ENCODE peak calls at places on chromosomes 5 and 9, in six cellular contexts. One of them, this sample, is unnamed.

GRCh38 chr9:73146113-73146815 is 5.4 kb upstream of the ANXA1 start:
- DNase-seq in H1: no peak
- DNase-seq in GM12878: no peak
- DNase-seq in K562: peak
- DNase-seq in HCT116: no peak
- DNase-seq in SK-N-SH: no peak
- DNase-seq in this sample: no peak

GRCh38 chr9:127096208-127096607 is 26.2 kb downstream of the ANGPTL2 start:
- DNase-seq in H1: no peak
- DNase-seq in GM12878: no peak
- DNase-seq in K562: peak
- DNase-seq in HCT116: no peak
- DNase-seq in SK-N-SH: no peak
- DNase-seq in this sample: no peak

GRCh38 chr9:14031015-14031414 is 282.9 kb downstream of the NFIB start:
- DNase-seq in H1: no peak
- DNase-seq in GM12878: no peak
- DNase-seq in K562: peak
- DNase-seq in HCT116: no peak
- DNase-seq in SK-N-SH: no peak
- DNase-seq in this sample: no peak

GRCh38 chr5:131994533-131995226 is 16.8 kb downstream of the ACSL6 start:
- DNase-seq in H1: no peak
- DNase-seq in GM12878: no peak
- DNase-seq in K562: peak
- DNase-seq in HCT116: no peak
- DNase-seq in SK-N-SH: no peak
- DNase-seq in this sample: no peak

GRCh38 chr5:54792611-54793404 is 192.6 kb downstream of the ESM1 start:
- DNase-seq in H1: no peak
- DNase-seq in GM12878: no peak
- DNase-seq in K562: no peak
- DNase-seq in HCT116: no peak
- DNase-seq in SK-N-SH: no peak
- DNase-seq in this sample: no peak

GRCh38 chr5:18754201-18754600 is 1119.9 kb downstream of the TAF11L14 start:
- DNase-seq in H1: no peak
- DNase-seq in GM12878: no peak
- DNase-seq in K562: no peak
- DNase-seq in HCT116: no peak
- DNase-seq in SK-N-SH: no peak
- DNase-seq in this sample: no peak

GRCh38 chr5:14331377-14331776 is 188.2 kb downstream of the TRIO start:
- DNase-seq in H1: no peak
- DNase-seq in GM12878: no peak
- DNase-seq in K562: no peak
- DNase-seq in HCT116: no peak
- DNase-seq in SK-N-SH: no peak
- DNase-seq in this sample: no peak

GRCh38 chr5:108101816-108102215 is 280.1 kb downstream of the FBXL17 start:
- DNase-seq in H1: no peak
- DNase-seq in GM12878: no peak
- DNase-seq in K562: no peak
- DNase-seq in HCT116: no peak
- DNase-seq in SK-N-SH: no peak
- DNase-seq in this sample: no peak

GRCh38 chr5:172417983-172418630 is 36.2 kb downstream of the SH3PXD2B start:
- DNase-seq in H1: no peak
- DNase-seq in GM12878: no peak
- DNase-seq in K562: no peak
- DNase-seq in HCT116: no peak
- DNase-seq in SK-N-SH: no peak
- DNase-seq in this sample: peak

GRCh38 chr5:140128376-140128775 is 2.6 kb downstream of the IGIP start:
- DNase-seq in H1: no peak
- DNase-seq in GM12878: no peak
- DNase-seq in K562: no peak
- DNase-seq in HCT116: no peak
- DNase-seq in SK-N-SH: no peak
- DNase-seq in this sample: no peak

GRCh38 chr5:164233796-164234195 is 728.4 kb downstream of the MAT2B start:
- DNase-seq in H1: no peak
- DNase-seq in GM12878: no peak
- DNase-seq in K562: no peak
- DNase-seq in HCT116: no peak
- DNase-seq in SK-N-SH: no peak
- DNase-seq in this sample: no peak

GRCh38 chr5:147404706-147405105 is 105.2 kb downstream of the DPYSL3 start:
- DNase-seq in H1: no peak
- DNase-seq in GM12878: peak
- DNase-seq in K562: no peak
- DNase-seq in HCT116: no peak
- DNase-seq in SK-N-SH: no peak
- DNase-seq in this sample: no peak

GRCh38 chr5:98397081-98397480 is 376.4 kb upstream of the RGMB start:
- DNase-seq in H1: no peak
- DNase-seq in GM12878: no peak
- DNase-seq in K562: no peak
- DNase-seq in HCT116: no peak
- DNase-seq in SK-N-SH: no peak
- DNase-seq in this sample: no peak

GRCh38 chr9:88985616-88986015 is 5.7 kb upstream of the S1PR3 start:
- DNase-seq in H1: no peak
- DNase-seq in GM12878: no peak
- DNase-seq in K562: no peak
- DNase-seq in HCT116: no peak
- DNase-seq in SK-N-SH: no peak
- DNase-seq in this sample: no peak

GRCh38 chr5:65156933-65157332 is 324.8 kb downstream of the ADAMTS6 start:
- DNase-seq in H1: no peak
- DNase-seq in GM12878: no peak
- DNase-seq in K562: no peak
- DNase-seq in HCT116: no peak
- DNase-seq in SK-N-SH: no peak
- DNase-seq in this sample: no peak

GRCh38 chr5:78691073-78691960 is 42.7 kb upstream of the LHFPL2 start:
- DNase-seq in H1: no peak
- DNase-seq in GM12878: no peak
- DNase-seq in K562: no peak
- DNase-seq in HCT116: no peak
- DNase-seq in SK-N-SH: no peak
- DNase-seq in this sample: no peak

GRCh38 chr9:126515873-126516505 is 97.7 kb upstream of the LMX1B start:
- DNase-seq in H1: no peak
- DNase-seq in GM12878: no peak
- DNase-seq in K562: no peak
- DNase-seq in HCT116: no peak
- DNase-seq in SK-N-SH: peak
- DNase-seq in this sample: no peak

GRCh38 chr5:5063533-5063953 is 76.6 kb upstream of the ADAMTS16 start:
- DNase-seq in H1: no peak
- DNase-seq in GM12878: no peak
- DNase-seq in K562: no peak
- DNase-seq in HCT116: no peak
- DNase-seq in SK-N-SH: peak
- DNase-seq in this sample: no peak

GRCh38 chr5:1299511-1299850 is 4.6 kb upstream of the TERT start:
- DNase-seq in H1: no peak
- DNase-seq in GM12878: no peak
- DNase-seq in K562: no peak
- DNase-seq in HCT116: no peak
- DNase-seq in SK-N-SH: no peak
- DNase-seq in this sample: no peak

GRCh38 chr9:19156805-19157204 is 29.5 kb upstream of the PLIN2 start:
- DNase-seq in H1: no peak
- DNase-seq in GM12878: no peak
- DNase-seq in K562: no peak
- DNase-seq in HCT116: no peak
- DNase-seq in SK-N-SH: no peak
- DNase-seq in this sample: no peak

GRCh38 chr9:11148189-11148588 is 535.4 kb upstream of the PTPRD start:
- DNase-seq in H1: no peak
- DNase-seq in GM12878: no peak
- DNase-seq in K562: no peak
- DNase-seq in HCT116: no peak
- DNase-seq in SK-N-SH: no peak
- DNase-seq in this sample: no peak

GRCh38 chr9:117462926-117463325 is 48.1 kb upstream of the ASTN2 start:
- DNase-seq in H1: no peak
- DNase-seq in GM12878: no peak
- DNase-seq in K562: no peak
- DNase-seq in HCT116: no peak
- DNase-seq in SK-N-SH: no peak
- DNase-seq in this sample: no peak

GRCh38 chr5:142293486-142293885 is 31.3 kb downstream of the SPRY4 start:
- DNase-seq in H1: no peak
- DNase-seq in GM12878: no peak
- DNase-seq in K562: peak
- DNase-seq in HCT116: no peak
- DNase-seq in SK-N-SH: no peak
- DNase-seq in this sample: no peak

GRCh38 chr9:129100383-129101169 is 10.0 kb downstream of the CRAT start:
- DNase-seq in H1: no peak
- DNase-seq in GM12878: no peak
- DNase-seq in K562: no peak
- DNase-seq in HCT116: no peak
- DNase-seq in SK-N-SH: no peak
- DNase-seq in this sample: no peak
- TF ChIP-seq JUND in H1: no peak
- TF ChIP-seq JUND in GM12878: no peak
- TF ChIP-seq JUND in K562: no peak
- TF ChIP-seq JUND in HCT116: no peak
- TF ChIP-seq JUND in SK-N-SH: no peak
- TF ChIP-seq JUND in this sample: no peak

DNA sequence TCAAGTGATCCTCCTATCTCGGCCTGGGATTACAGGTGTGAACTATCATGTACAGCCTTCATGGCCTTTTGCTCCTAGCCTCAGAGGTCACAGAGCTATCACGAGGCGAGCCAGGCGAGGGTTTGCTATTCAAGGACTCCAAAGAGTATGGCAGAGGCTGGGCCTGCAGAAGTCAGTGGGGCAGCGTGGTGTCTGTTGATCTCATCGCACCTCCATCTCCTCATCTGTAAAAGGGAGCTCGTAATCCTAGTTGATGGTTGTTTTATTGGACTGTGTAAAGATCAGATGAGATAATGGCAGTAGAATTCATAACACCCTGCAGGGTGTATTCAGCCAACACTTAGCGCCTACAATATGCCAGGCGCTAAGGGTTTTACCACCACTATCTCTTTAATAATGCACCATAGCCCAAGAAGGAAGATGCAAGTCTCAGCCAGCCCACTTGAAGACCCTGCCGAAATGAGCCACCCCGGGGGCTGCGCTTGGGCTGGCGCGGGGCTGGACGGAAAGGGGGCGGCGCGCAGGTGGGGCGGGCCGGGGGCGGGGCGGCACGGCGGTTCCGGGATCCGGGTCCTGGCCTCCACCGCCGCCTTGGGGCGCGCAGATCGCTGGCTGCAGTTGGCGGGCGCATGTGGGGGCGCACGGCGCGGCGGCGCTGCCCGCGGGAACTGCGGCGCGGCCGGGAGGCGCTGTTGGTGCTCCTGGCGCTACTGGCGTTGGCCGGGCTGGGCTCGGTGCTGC is at the start of gene GALNT12:
- DNase-seq in H1: no peak
- DNase-seq in GM12878: no peak
- DNase-seq in K562: peak
- DNase-seq in HCT116: no peak
- DNase-seq in SK-N-SH: peak
- DNase-seq in this sample: no peak
- TF ChIP-seq JUND in H1: no peak
- TF ChIP-seq JUND in GM12878: no peak
- TF ChIP-seq JUND in K562: no peak
- TF ChIP-seq JUND in HCT116: no peak
- TF ChIP-seq JUND in SK-N-SH: no peak
- TF ChIP-seq JUND in this sample: no peak

GRCh38 chr9:81317223-81317622 is 372.1 kb downstream of the TLE1 start:
- DNase-seq in H1: no peak
- DNase-seq in GM12878: no peak
- DNase-seq in K562: no peak
- DNase-seq in HCT116: no peak
- DNase-seq in SK-N-SH: no peak
- DNase-seq in this sample: no peak

GRCh38 chr9:81320909-81321482 is 368.4 kb downstream of the TLE1 start:
- DNase-seq in H1: no peak
- DNase-seq in GM12878: no peak
- DNase-seq in K562: no peak
- DNase-seq in HCT116: no peak
- DNase-seq in SK-N-SH: peak
- DNase-seq in this sample: peak

GRCh38 chr9:81317939-81318338 is 371.4 kb downstream of the TLE1 start:
- DNase-seq in H1: no peak
- DNase-seq in GM12878: no peak
- DNase-seq in K562: no peak
- DNase-seq in HCT116: no peak
- DNase-seq in SK-N-SH: no peak
- DNase-seq in this sample: peak

GRCh38 chr9:81321551-81321950 is 367.8 kb downstream of the TLE1 start:
- DNase-seq in H1: no peak
- DNase-seq in GM12878: no peak
- DNase-seq in K562: no peak
- DNase-seq in HCT116: no peak
- DNase-seq in SK-N-SH: no peak
- DNase-seq in this sample: no peak

GRCh38 chr9:81318571-81318970 is 370.8 kb downstream of the TLE1 start:
- DNase-seq in H1: no peak
- DNase-seq in GM12878: no peak
- DNase-seq in K562: no peak
- DNase-seq in HCT116: no peak
- DNase-seq in SK-N-SH: no peak
- DNase-seq in this sample: peak
- TF ChIP-seq JUND in H1: no peak
- TF ChIP-seq JUND in GM12878: no peak
- TF ChIP-seq JUND in K562: no peak
- TF ChIP-seq JUND in HCT116: no peak
- TF ChIP-seq JUND in SK-N-SH: no peak
- TF ChIP-seq JUND in this sample: no peak

GRCh38 chr5:6733411-6734242 is 20.4 kb downstream of the TENT4A start:
- DNase-seq in H1: no peak
- DNase-seq in GM12878: no peak
- DNase-seq in K562: no peak
- DNase-seq in HCT116: no peak
- DNase-seq in SK-N-SH: no peak
- DNase-seq in this sample: no peak

GRCh38 chr5:6734781-6735180 is 21.5 kb downstream of the TENT4A start:
- DNase-seq in H1: no peak
- DNase-seq in GM12878: no peak
- DNase-seq in K562: no peak
- DNase-seq in HCT116: no peak
- DNase-seq in SK-N-SH: no peak
- DNase-seq in this sample: no peak

GRCh38 chr5:6734243-6734695 is 21.0 kb downstream of the TENT4A start:
- DNase-seq in H1: no peak
- DNase-seq in GM12878: no peak
- DNase-seq in K562: no peak
- DNase-seq in HCT116: no peak
- DNase-seq in SK-N-SH: no peak
- DNase-seq in this sample: no peak

GRCh38 chr5:6731465-6732237 is 18.4 kb downstream of the TENT4A start:
- DNase-seq in H1: no peak
- DNase-seq in GM12878: no peak
- DNase-seq in K562: no peak
- DNase-seq in HCT116: no peak
- DNase-seq in SK-N-SH: no peak
- DNase-seq in this sample: no peak

GRCh38 chr5:6732634-6733410 is 19.6 kb downstream of the TENT4A start:
- DNase-seq in H1: no peak
- DNase-seq in GM12878: no peak
- DNase-seq in K562: no peak
- DNase-seq in HCT116: no peak
- DNase-seq in SK-N-SH: peak
- DNase-seq in this sample: no peak
- TF ChIP-seq JUND in H1: no peak
- TF ChIP-seq JUND in GM12878: no peak
- TF ChIP-seq JUND in K562: no peak
- TF ChIP-seq JUND in HCT116: no peak
- TF ChIP-seq JUND in SK-N-SH: peak
- TF ChIP-seq JUND in this sample: no peak

This sample was measured in T47D.